ENCODE peak calls at places on chromosome 9, in nine cellular contexts. Q is stomach; F is NCI-H345; S is stimulated activated naive CD8-positive, alpha-beta T cell treated with anti-CD3 and anti-CD28 coated beads, Interleukin-15, Interleukin-2, amounts not matched to agents 100 U/mL and 50 U/mL, for 24 hours; B is hippocampal formation; D is stimulated activated CD4-positive, alpha-beta T cell treated with anti-CD3 and anti-CD28 coated beads, Interleukin-12 subunit alpha, Interleukin-12 subunit beta, amount 100 ng/mL, for 4 hours; K is AG08395; H is spleen; N is NT2/D1. T is an unnamed sample.

GRCh38 chr9:91714020-91714721 is 235.9 kb downstream of the ROR2 start:
- DNase-seq in Q (peak; percentile 74), K (peak; percentile 45), N (peak; percentile 70), S (peak; percentile 52), D (no peak), H (peak; percentile 87), B (no peak), F (no peak), T (no peak)

GRCh38 chr9:134186471-134187109 is 22.2 kb upstream of the RNU6ATAC start:
- DNase-seq in B (no peak), F (no peak), S (peak; percentile 2), H (peak; percentile 77), K (no peak), N (no peak), D (no peak), Q (no peak), T (no peak)

GRCh38 chr9:134501266-134502181 is 140.1 kb upstream of the COL5A1 start:
- DNase-seq in D (no peak), H (peak; percentile 55), S (no peak), K (no peak), F (no peak), N (no peak), B (no peak), Q (no peak), T (no peak)

GRCh38 chr9:125296843-125297372 is 35.3 kb downstream of the GAPVD1 start:
- DNase-seq in K (no peak), S (no peak), F (peak; percentile 96), D (no peak), N (no peak), Q (peak; percentile 57), H (no peak), B (no peak), T (no peak)

GRCh38 chr9:135888126-135888765 is 19.1 kb downstream of the CAMSAP1 start:
- DNase-seq in S (no peak), F (no peak), D (no peak), N (no peak), K (no peak), Q (peak; percentile 17), B (no peak), H (peak; percentile 47), T (no peak)

GRCh38 chr9:134928796-134929559 is 11.3 kb upstream of the FCN1 start:
- DNase-seq in Q (no peak), B (no peak), H (peak; percentile 88), S (no peak), D (no peak), N (no peak), K (no peak), F (no peak), T (no peak)

GRCh38 chr9:111599092-111599947 is at the start of gene PTGR1:
- DNase-seq in D (peak; percentile 5), K (peak; percentile 89), F (no peak), Q (peak; percentile 76), H (peak; percentile 86), S (peak; percentile 38), B (no peak), N (peak; percentile 77), T (no peak)

GRCh38 chr9:112887377-112887776 is 3.3 kb downstream of the SLC46A2 start:
- DNase-seq in B (no peak), S (no peak), D (no peak), H (no peak), F (no peak), K (no peak), N (no peak), Q (no peak), T (no peak)

GRCh38 chr9:38619556-38620447 is 594 bp downstream of the ANKRD18A start:
- DNase-seq in N (no peak), B (no peak), H (peak; percentile 80), S (peak; percentile 20), K (no peak), F (peak; percentile 35), Q (no peak), D (peak; percentile 26), T (peak; percentile 5)

GRCh38 chr9:91714874-91715615 is 235.0 kb downstream of the ROR2 start:
- DNase-seq in K (no peak), B (no peak), F (no peak), D (no peak), H (no peak), Q (no peak), S (no peak), N (no peak), T (no peak)

GRCh38 chr9:27117489-27118135 is 8.6 kb downstream of the TEK start:
- DNase-seq in K (peak; percentile 20), B (no peak), Q (peak; percentile 70), H (peak; percentile 74), D (no peak), F (peak; percentile 65), S (no peak), N (no peak), T (no peak)

GRCh38 chr9:134651226-134651905 is 9.8 kb downstream of the COL5A1 start:
- DNase-seq in S (no peak), B (no peak), N (no peak), Q (no peak), F (no peak), K (no peak), D (no peak), H (peak; percentile 52), T (no peak)

GRCh38 chr9:134818000-134818568 is 62.5 kb upstream of the FCN2 start:
- DNase-seq in S (no peak), K (no peak), B (no peak), F (no peak), Q (no peak), N (no peak), H (no peak), D (no peak), T (no peak)

GRCh38 chr9:26725573-26725972 is 167.0 kb downstream of the CAAP1 start:
- DNase-seq in K (peak; percentile 15), H (no peak), F (no peak), N (no peak), B (no peak), Q (no peak), S (no peak), D (no peak), T (no peak)

GRCh38 chr9:80292231-80292630 is 720.5 kb downstream of the TLE4 start:
- DNase-seq in H (no peak), Q (no peak), S (no peak), N (no peak), F (no peak), B (no peak), D (no peak), K (no peak), T (no peak)

GRCh38 chr9:137492464-137493162 is 33.5 kb upstream of the NSMF start:
- DNase-seq in Q (no peak), H (peak; percentile 57), K (no peak), D (peak; percentile 1), S (peak; percentile 27), B (no peak), F (no peak), N (no peak), T (peak; percentile 11)

GRCh38 chr9:99489043-99489378 is 266.9 kb downstream of the SEC61B start:
- DNase-seq in S (no peak), F (no peak), Q (no peak), B (no peak), D (no peak), N (no peak), K (peak; percentile 76), H (no peak), T (no peak)

GRCh38 chr9:107928701-107929371 is 439.3 kb upstream of the KLF4 start:
- DNase-seq in F (no peak), D (no peak), K (no peak), B (no peak), S (no peak), Q (no peak), N (no peak), H (no peak), T (no peak)

GRCh38 chr9:131847665-131848354 is 107.9 kb upstream of the RAPGEF1 start:
- DNase-seq in H (no peak), S (no peak), N (no peak), Q (no peak), B (no peak), K (no peak), F (no peak), D (no peak), T (no peak)

GRCh38 chr9:8718121-8718725 is 918.6 kb upstream of the DMAC1 start:
- DNase-seq in K (no peak), H (no peak), B (no peak), Q (no peak), S (no peak), N (no peak), F (no peak), D (no peak), T (no peak)

GRCh38 chr9:69809304-69809863 is 11.2 kb upstream of the CFAP95 start:
- DNase-seq in B (no peak), S (peak; percentile 35), F (no peak), N (no peak), Q (no peak), H (no peak), K (peak; percentile 33), D (no peak), T (no peak)

GRCh38 chr9:123997665-123998277 is 13.8 kb upstream of the LHX2 start:
- DNase-seq in K (no peak), D (no peak), N (no peak), S (peak; percentile 67), H (peak; percentile 84), Q (no peak), F (no peak), B (no peak), T (no peak)

GRCh38 chr9:120942186-120943001 is 15.8 kb upstream of the TRAF1 start:
- DNase-seq in Q (no peak), D (no peak), S (no peak), K (no peak), H (no peak), B (no peak), N (no peak), F (no peak), T (no peak)

GRCh38 chr9:14027114-14027812 is 286.7 kb downstream of the NFIB start:
- DNase-seq in S (no peak), N (no peak), Q (peak; percentile 36), F (no peak), K (no peak), B (no peak), D (no peak), H (no peak), T (no peak)

GRCh38 chr9:4923580-4924544 is 61.2 kb upstream of the JAK2 start:
- DNase-seq in K (peak; percentile 27), D (no peak), F (no peak), Q (no peak), N (no peak), H (no peak), S (no peak), B (no peak), T (no peak)